ENCODE peak calls at places on chromosomes 6 and 20, in eight cellular contexts. U is MM.1S, B is AG04449, A is fibroblast of pulmonary artery, F is fibroblast of lung, M is esophagus squamous epithelium, T is colonic mucosa, G is BJ. V is an unnamed sample.

GRCh38 chr6:148251891-148252290 is 90.7 kb upstream of the SASH1 start:
- DNase-seq in U (no peak), F (no peak), M (no peak), G (no peak), T (no peak), B (peak; percentile 87), A (no peak), V (no peak)

GRCh38 chr6:4136354-4136831 is 1.0 kb upstream of the ECI2 start:
- DNase-seq in F (no peak), A (no peak), G (no peak), B (no peak), M (no peak), T (no peak), U (no peak), V (no peak)

GRCh38 chr6:131555992-131556391 is 17.0 kb upstream of the ARG1 start:
- DNase-seq in U (no peak), T (no peak), A (no peak), M (no peak), G (no peak), B (no peak), F (peak; percentile 7), V (no peak)

GRCh38 chr6:11432091-11432490 is 105.5 kb upstream of the TMEM170B start:
- DNase-seq in G (no peak), F (no peak), M (no peak), T (no peak), A (no peak), B (no peak), U (no peak), V (no peak)

GRCh38 chr20:32206383-32207210 is 946 bp downstream of the PLAGL2 start:
- DNase-seq in B (no peak), G (no peak), F (no peak), T (no peak), M (no peak), U (no peak), A (no peak), V (no peak)

GRCh38 chr6:36615018-36615761 is 21.0 kb downstream of the SRSF3 start:
- DNase-seq in A (peak; percentile 82), F (peak; percentile 77), U (peak; percentile 46), G (no peak), B (no peak), M (no peak), T (peak; percentile 40), V (no peak)

GRCh38 chr6:74677463-74677862 is 528.4 kb downstream of the COL12A1 start:
- DNase-seq in A (no peak), B (no peak), G (no peak), U (no peak), T (no peak), M (no peak), F (no peak), V (no peak)

GRCh38 chr20:51750037-51750769 is 18.0 kb downstream of the ATP9A start:
- DNase-seq in B (peak; percentile 56), T (peak; percentile 91), A (peak; percentile 92), G (peak; percentile 49), M (no peak), F (peak; percentile 97), U (no peak), V (peak; percentile 53)

GRCh38 chr20:19889011-19889953 is 127.9 kb upstream of the NAA20 start:
- DNase-seq in F (peak; percentile 70), A (peak; percentile 92), M (no peak), T (peak; percentile 58), U (no peak), G (peak; percentile 53), B (no peak), V (peak; percentile 86)

GRCh38 chr20:52060794-52061714 is 130.5 kb downstream of the ZFP64 start:
- DNase-seq in U (no peak), G (no peak), B (no peak), A (peak; percentile 61), F (peak; percentile 41), M (no peak), T (peak; percentile 20), V (no peak)

GRCh38 chr20:10427060-10427692 is 6.8 kb downstream of the MKKS start:
- DNase-seq in F (peak; percentile 85), M (no peak), B (no peak), G (no peak), U (peak; percentile 57), T (peak; percentile 50), A (peak; percentile 79), V (peak; percentile 66)

GRCh38 chr6:162706236-162706635 is 21.3 kb downstream of the PRKN start:
- DNase-seq in T (peak; percentile 30), F (peak; percentile 57), B (no peak), M (no peak), G (no peak), A (peak; percentile 27), U (no peak), V (no peak)

GRCh38 chr20:46694484-46694883 is 5.2 kb upstream of the TP53RK start:
- DNase-seq in F (peak; percentile 57), A (peak; percentile 82), B (no peak), U (peak; percentile 38), G (no peak), T (no peak), M (no peak), V (no peak)

GRCh38 chr6:89675949-89676753 is 37.6 kb upstream of the LYRM2 start:
- DNase-seq in F (peak; percentile 63), M (no peak), T (no peak), A (peak; percentile 51), B (peak; percentile 4), U (no peak), G (no peak), V (no peak)

GRCh38 chr20:15875446-15875845 is 697.8 kb downstream of the KIF16B start:
- DNase-seq in U (no peak), F (no peak), B (no peak), M (no peak), G (no peak), A (no peak), T (no peak), V (no peak)

GRCh38 chr6:45441811-45442453 is 64.2 kb upstream of the SUPT3H start:
- DNase-seq in A (no peak), F (peak; percentile 69), B (no peak), G (no peak), M (no peak), U (no peak), T (no peak), V (no peak)
- TF ChIP-seq CTCF in A (no peak), F (no peak), B (no peak), G (no peak), M (no peak), U (no peak), T (no peak), V (no peak)

GRCh38 chr6:85451586-85452306 is 1.9 kb downstream of the NT5E start:
- DNase-seq in A (no peak), F (no peak), T (no peak), M (no peak), B (no peak), U (no peak), G (no peak), V (no peak)
- H3K4me3 ChIP-seq in A (peak overlapping the region; percentile 85), F (peak overlapping the region; percentile 79), T (no peak overlapping the region), M (no peak overlapping the region), B (peak overlapping the region; percentile 78), U (no peak overlapping the region), G (peak overlapping the region; percentile 87), V (peak overlapping the region; percentile 74)

DNA sequence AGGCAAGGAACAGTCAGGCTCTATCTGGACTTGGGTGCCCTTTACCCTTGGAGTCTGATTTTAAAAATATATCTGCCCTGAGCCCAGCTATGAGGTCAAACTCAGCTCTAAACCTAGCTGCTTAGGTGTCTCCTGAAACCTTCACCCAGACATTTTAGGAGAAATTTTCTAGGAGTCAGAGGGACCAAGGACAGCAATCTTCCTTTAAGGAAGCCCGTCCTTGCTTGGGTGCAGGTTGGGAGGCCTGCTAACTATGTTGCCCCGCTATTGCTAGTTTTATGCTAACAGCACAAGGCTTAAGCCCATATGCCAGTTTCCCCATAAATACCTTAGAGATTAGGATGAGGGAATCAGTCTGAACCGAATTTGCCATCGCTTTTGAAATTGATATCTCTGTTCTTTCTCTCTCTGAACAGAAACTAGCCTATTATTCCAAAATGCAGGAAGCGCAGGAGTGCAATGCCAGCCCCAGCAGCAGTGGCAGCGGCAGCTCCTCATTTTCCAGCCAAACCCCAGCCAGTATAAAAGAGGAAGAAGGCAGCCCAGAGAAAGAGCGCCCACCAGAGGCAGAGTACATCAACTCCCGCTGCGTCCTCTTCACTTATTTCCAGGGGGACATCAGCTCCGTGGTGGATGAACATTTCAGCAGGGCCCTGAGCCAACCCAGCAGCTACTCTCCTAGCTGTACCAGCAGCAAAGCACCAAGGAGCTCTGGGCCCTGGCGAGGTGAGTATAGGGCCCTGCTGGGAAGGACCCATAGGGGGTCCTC is 2.6 kb downstream of the VGLL2 start:
- DNase-seq in F (no peak), M (no peak), T (no peak), B (no peak), A (no peak), U (no peak), G (no peak), V (no peak)
- TF ChIP-seq CTCF in F (no peak), M (no peak), T (no peak), B (no peak), A (no peak), U (no peak), G (no peak), V (no peak)

DNA sequence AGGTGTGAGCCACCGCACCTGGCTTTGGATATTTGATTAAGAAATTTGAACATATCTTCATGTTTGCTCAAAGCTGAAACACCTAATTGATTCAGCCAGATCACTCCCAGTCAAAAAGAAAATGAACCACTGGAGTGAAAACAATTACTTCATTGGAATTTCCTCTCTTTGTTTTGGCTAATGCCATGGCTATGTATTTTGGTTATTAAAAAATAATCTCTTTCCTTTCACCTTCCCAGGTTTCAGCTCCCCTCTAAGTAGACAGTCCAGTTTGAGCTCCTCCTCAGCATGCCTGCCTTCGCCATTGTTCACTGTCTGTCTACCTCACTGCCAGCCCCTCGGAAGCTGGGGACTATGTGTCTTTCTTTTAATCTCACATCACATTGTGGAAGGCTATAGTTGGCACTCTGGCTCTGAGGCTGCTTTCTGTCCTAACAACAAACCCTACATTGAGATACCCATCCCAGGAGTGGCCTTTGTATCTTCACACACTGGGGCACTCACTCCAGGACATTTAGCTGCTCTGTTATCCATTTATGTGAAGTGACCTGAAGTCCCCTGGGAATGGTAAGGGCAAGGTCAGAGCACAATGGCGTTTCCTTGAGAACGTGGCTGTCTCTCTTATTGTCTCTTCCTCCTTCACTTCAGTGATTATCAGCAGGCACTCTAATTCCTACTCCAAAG is 764.0 kb upstream of the CITED2 start:
- DNase-seq in A (peak; percentile 20), G (no peak), M (no peak), U (no peak), F (no peak), T (no peak), B (no peak), V (no peak)
- H3K4me3 ChIP-seq in A (no peak overlapping the region), G (no peak overlapping the region), M (no peak overlapping the region), U (no peak overlapping the region), F (no peak overlapping the region), T (no peak overlapping the region), B (no peak overlapping the region), V (no peak overlapping the region)

V was measured in astrocyte of the cerebellum.